ENCODE peak calls at places on chromosome 10, in ten cellular contexts. One of them, this sample, is unnamed.

GRCh38 chr10:125190414-125190813 is 30.1 kb upstream of the CTBP2 start:
- DNase-seq in upper lobe of left lung: no peak
- DNase-seq in lung: no peak
- DNase-seq in lower lobe of right lung: no peak
- DNase-seq in cardiac fibroblast: no peak
- DNase-seq in cardiac muscle cell: no peak
- DNase-seq in Calu3: no peak
- DNase-seq in heart left ventricle: no peak
- DNase-seq in stomach: no peak
- DNase-seq in heart right ventricle: no peak
- DNase-seq in this sample: no peak

GRCh38 chr10:21516270-21517131 is 9.0 kb downstream of the SKIDA1 start:
- DNase-seq in upper lobe of left lung: peak; percentile 94
- DNase-seq in lung: peak; percentile 62
- DNase-seq in lower lobe of right lung: peak; percentile 75
- DNase-seq in cardiac fibroblast: peak; percentile 67
- DNase-seq in cardiac muscle cell: peak; percentile 65
- DNase-seq in Calu3: peak; percentile 60
- DNase-seq in heart left ventricle: peak; percentile 63
- DNase-seq in stomach: peak; percentile 71
- DNase-seq in heart right ventricle: peak; percentile 66
- DNase-seq in this sample: no peak

GRCh38 chr10:78934499-78934898 is 134.3 kb upstream of the ZMIZ1 start:
- DNase-seq in upper lobe of left lung: no peak
- DNase-seq in lung: no peak
- DNase-seq in lower lobe of right lung: no peak
- DNase-seq in cardiac fibroblast: peak; percentile 21
- DNase-seq in cardiac muscle cell: no peak
- DNase-seq in Calu3: no peak
- DNase-seq in heart left ventricle: no peak
- DNase-seq in stomach: no peak
- DNase-seq in heart right ventricle: no peak
- DNase-seq in this sample: no peak

GRCh38 chr10:61342817-61343572 is 110.2 kb downstream of the TMEM26 start:
- DNase-seq in upper lobe of left lung: no peak
- DNase-seq in lung: no peak
- DNase-seq in lower lobe of right lung: no peak
- DNase-seq in cardiac fibroblast: no peak
- DNase-seq in cardiac muscle cell: no peak
- DNase-seq in Calu3: no peak
- DNase-seq in heart left ventricle: no peak
- DNase-seq in stomach: no peak
- DNase-seq in heart right ventricle: no peak
- DNase-seq in this sample: no peak

GRCh38 chr10:90224791-90225566 is 523.6 kb downstream of the KIF20B start:
- DNase-seq in upper lobe of left lung: no peak
- DNase-seq in lung: no peak
- DNase-seq in lower lobe of right lung: no peak
- DNase-seq in cardiac fibroblast: peak; percentile 5
- DNase-seq in cardiac muscle cell: no peak
- DNase-seq in Calu3: no peak
- DNase-seq in heart left ventricle: no peak
- DNase-seq in stomach: no peak
- DNase-seq in heart right ventricle: no peak
- DNase-seq in this sample: no peak

GRCh38 chr10:15146366-15146765 is 22.1 kb downstream of the NMT2 start:
- DNase-seq in upper lobe of left lung: no peak
- DNase-seq in lung: no peak
- DNase-seq in lower lobe of right lung: no peak
- DNase-seq in cardiac fibroblast: no peak
- DNase-seq in cardiac muscle cell: no peak
- DNase-seq in Calu3: no peak
- DNase-seq in heart left ventricle: no peak
- DNase-seq in stomach: no peak
- DNase-seq in heart right ventricle: no peak
- DNase-seq in this sample: no peak

GRCh38 chr10:103554488-103555320 is 61.2 kb downstream of the NEURL1 start:
- DNase-seq in upper lobe of left lung: peak; percentile 89
- DNase-seq in lung: no peak
- DNase-seq in lower lobe of right lung: peak; percentile 59
- DNase-seq in cardiac fibroblast: peak; percentile 35
- DNase-seq in cardiac muscle cell: peak; percentile 85
- DNase-seq in Calu3: no peak
- DNase-seq in heart left ventricle: peak; percentile 59
- DNase-seq in stomach: peak; percentile 31
- DNase-seq in heart right ventricle: peak; percentile 41
- DNase-seq in this sample: peak; percentile 76

GRCh38 chr10:60397792-60398191 is 8.1 kb upstream of the ANK3 start:
- DNase-seq in upper lobe of left lung: no peak
- DNase-seq in lung: no peak
- DNase-seq in lower lobe of right lung: no peak
- DNase-seq in cardiac fibroblast: peak; percentile 33
- DNase-seq in cardiac muscle cell: no peak
- DNase-seq in Calu3: no peak
- DNase-seq in heart left ventricle: no peak
- DNase-seq in stomach: no peak
- DNase-seq in heart right ventricle: no peak
- DNase-seq in this sample: no peak

DNA sequence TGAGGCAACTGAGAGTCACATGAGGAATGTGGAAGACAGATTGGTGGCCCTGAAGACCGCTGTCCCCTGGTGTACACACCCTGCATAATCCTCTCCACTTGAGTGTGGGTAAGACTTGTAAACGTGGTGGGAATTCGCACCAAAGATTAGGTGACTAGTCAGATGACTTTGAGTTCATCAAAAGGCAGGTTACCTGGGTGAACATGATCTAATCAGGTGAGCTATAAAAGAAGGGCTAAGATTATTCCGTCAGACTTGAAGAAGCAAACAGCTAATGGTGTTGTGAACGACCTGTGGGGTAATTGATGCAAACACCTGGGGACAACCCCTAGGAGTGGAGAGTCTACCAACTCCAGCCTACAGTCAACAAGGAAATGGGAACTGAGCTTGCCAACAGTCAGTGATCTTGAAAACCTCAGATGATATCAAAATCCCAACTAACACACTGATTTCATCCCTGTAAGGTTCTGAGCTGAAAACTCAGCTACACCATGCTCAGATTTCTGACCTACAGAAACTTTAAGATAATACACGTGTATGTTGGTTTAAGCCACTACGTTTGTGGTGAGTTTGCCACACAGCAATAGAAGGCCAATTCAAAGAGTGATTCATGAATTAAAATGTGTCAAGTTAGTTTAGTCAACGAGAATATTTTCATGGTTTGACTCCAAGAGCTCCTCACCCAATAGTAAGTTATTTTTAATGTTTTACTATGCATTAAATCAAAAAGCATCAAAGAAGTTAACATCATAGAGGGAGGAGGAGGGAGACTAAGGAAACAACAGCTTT is 16.7 kb downstream of the PRTFDC1 start:
- DNase-seq in upper lobe of left lung: no peak
- DNase-seq in lung: no peak
- DNase-seq in lower lobe of right lung: no peak
- DNase-seq in cardiac fibroblast: no peak
- DNase-seq in cardiac muscle cell: no peak
- DNase-seq in Calu3: no peak
- DNase-seq in heart left ventricle: no peak
- DNase-seq in stomach: no peak
- DNase-seq in heart right ventricle: no peak
- DNase-seq in this sample: no peak
- TF ChIP-seq CTCF in upper lobe of left lung: no peak
- TF ChIP-seq CTCF in lung: no peak
- TF ChIP-seq CTCF in lower lobe of right lung: no peak
- TF ChIP-seq CTCF in cardiac fibroblast: no peak
- TF ChIP-seq CTCF in cardiac muscle cell: no peak
- TF ChIP-seq CTCF in Calu3: no peak
- TF ChIP-seq CTCF in heart left ventricle: no peak
- TF ChIP-seq CTCF in stomach: no peak
- TF ChIP-seq CTCF in heart right ventricle: no peak
- TF ChIP-seq CTCF in this sample: no peak

GRCh38 chr10:127452568-127452967 is 96.5 kb upstream of the NPS start:
- DNase-seq in upper lobe of left lung: no peak
- DNase-seq in lung: no peak
- DNase-seq in lower lobe of right lung: no peak
- DNase-seq in cardiac fibroblast: no peak
- DNase-seq in cardiac muscle cell: no peak
- DNase-seq in Calu3: no peak
- DNase-seq in heart left ventricle: no peak
- DNase-seq in stomach: no peak
- DNase-seq in heart right ventricle: no peak
- DNase-seq in this sample: no peak

GRCh38 chr10:127458171-127458810 is 90.8 kb upstream of the NPS start:
- DNase-seq in upper lobe of left lung: no peak
- DNase-seq in lung: no peak
- DNase-seq in lower lobe of right lung: no peak
- DNase-seq in cardiac fibroblast: no peak
- DNase-seq in cardiac muscle cell: no peak
- DNase-seq in Calu3: no peak
- DNase-seq in heart left ventricle: no peak
- DNase-seq in stomach: no peak
- DNase-seq in heart right ventricle: no peak
- DNase-seq in this sample: no peak

GRCh38 chr10:127458829-127459228 is 90.3 kb upstream of the NPS start:
- DNase-seq in upper lobe of left lung: no peak
- DNase-seq in lung: no peak
- DNase-seq in lower lobe of right lung: no peak
- DNase-seq in cardiac fibroblast: no peak
- DNase-seq in cardiac muscle cell: no peak
- DNase-seq in Calu3: no peak
- DNase-seq in heart left ventricle: no peak
- DNase-seq in stomach: no peak
- DNase-seq in heart right ventricle: no peak
- DNase-seq in this sample: no peak

GRCh38 chr10:127453706-127454105 is 95.4 kb upstream of the NPS start:
- DNase-seq in upper lobe of left lung: no peak
- DNase-seq in lung: no peak
- DNase-seq in lower lobe of right lung: no peak
- DNase-seq in cardiac fibroblast: no peak
- DNase-seq in cardiac muscle cell: no peak
- DNase-seq in Calu3: no peak
- DNase-seq in heart left ventricle: no peak
- DNase-seq in stomach: no peak
- DNase-seq in heart right ventricle: no peak
- DNase-seq in this sample: no peak

DNA sequence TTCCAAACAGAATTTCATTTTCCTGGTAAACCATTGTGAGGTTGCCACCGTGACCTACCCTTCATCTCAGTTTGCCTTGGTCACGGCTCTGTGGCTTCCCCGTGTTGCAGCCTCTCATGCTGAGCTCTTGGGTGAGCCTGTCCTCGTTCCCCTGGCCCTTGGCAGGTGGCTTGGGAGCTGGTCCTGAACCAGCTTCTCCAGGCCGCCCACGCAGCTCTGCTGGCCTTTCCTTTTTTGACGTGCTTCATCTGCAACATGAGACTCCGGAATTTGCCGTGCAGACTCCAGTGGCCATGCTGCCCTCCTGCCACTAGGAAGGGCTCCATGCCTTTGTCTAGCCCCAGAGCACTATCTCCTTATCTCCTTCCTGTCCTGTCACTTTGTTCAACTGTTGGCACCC is 93.0 kb upstream of the NPS start:
- DNase-seq in upper lobe of left lung: no peak
- DNase-seq in lung: no peak
- DNase-seq in lower lobe of right lung: no peak
- DNase-seq in cardiac fibroblast: no peak
- DNase-seq in cardiac muscle cell: no peak
- DNase-seq in Calu3: no peak
- DNase-seq in heart left ventricle: no peak
- DNase-seq in stomach: no peak
- DNase-seq in heart right ventricle: no peak
- DNase-seq in this sample: no peak
- TF ChIP-seq CTCF in upper lobe of left lung: no peak
- TF ChIP-seq CTCF in lung: no peak
- TF ChIP-seq CTCF in lower lobe of right lung: no peak
- TF ChIP-seq CTCF in cardiac fibroblast: no peak
- TF ChIP-seq CTCF in cardiac muscle cell: no peak
- TF ChIP-seq CTCF in Calu3: no peak
- TF ChIP-seq CTCF in heart left ventricle: no peak
- TF ChIP-seq CTCF in stomach: no peak
- TF ChIP-seq CTCF in heart right ventricle: no peak
- TF ChIP-seq CTCF in this sample: no peak

DNA sequence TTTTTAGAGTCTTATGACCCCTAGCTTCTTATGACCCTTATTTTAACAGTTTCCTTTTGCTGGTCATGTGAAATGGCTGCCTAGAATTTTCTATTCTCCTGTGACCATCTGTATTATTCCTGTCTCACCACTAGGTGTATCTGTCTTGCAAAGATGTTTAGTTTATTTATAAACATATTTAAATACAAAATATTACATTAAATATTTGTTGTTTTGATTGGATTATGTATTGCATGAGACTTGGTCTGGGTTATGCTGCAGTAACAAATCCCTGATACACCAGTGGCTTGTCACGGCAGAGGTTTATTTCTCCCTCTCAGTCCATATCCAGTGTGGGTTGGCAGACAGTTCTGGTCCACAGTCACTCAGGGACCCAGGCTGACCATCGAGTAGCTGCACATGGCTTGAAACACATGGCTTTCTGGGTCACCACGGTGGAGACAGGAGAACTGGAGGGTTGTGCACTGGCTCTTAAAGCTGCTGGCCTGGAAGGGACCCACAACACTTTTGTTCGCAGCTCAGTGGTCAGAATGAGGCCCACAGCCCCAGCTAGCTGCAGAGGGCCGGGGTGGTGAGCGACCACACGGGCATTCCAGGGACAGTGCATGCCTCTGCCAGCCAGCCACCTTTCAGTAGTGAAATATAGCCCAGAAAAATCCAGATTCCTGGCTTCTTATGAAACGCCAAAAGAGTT is 7.4 kb downstream of the RASSF4 start:
- DNase-seq in upper lobe of left lung: no peak
- DNase-seq in lung: no peak
- DNase-seq in lower lobe of right lung: no peak
- DNase-seq in cardiac fibroblast: no peak
- DNase-seq in cardiac muscle cell: no peak
- DNase-seq in Calu3: no peak
- DNase-seq in heart left ventricle: no peak
- DNase-seq in stomach: no peak
- DNase-seq in heart right ventricle: no peak
- DNase-seq in this sample: peak; percentile 15
- TF ChIP-seq CTCF in upper lobe of left lung: no peak
- TF ChIP-seq CTCF in lung: no peak
- TF ChIP-seq CTCF in lower lobe of right lung: no peak
- TF ChIP-seq CTCF in cardiac fibroblast: peak; percentile 23
- TF ChIP-seq CTCF in cardiac muscle cell: peak; percentile 11
- TF ChIP-seq CTCF in Calu3: no peak
- TF ChIP-seq CTCF in heart left ventricle: peak; percentile 45
- TF ChIP-seq CTCF in stomach: no peak
- TF ChIP-seq CTCF in heart right ventricle: no peak
- TF ChIP-seq CTCF in this sample: peak; percentile 31

GRCh38 chr10:35257057-35257983 is 79.0 kb upstream of the CCNY start:
- DNase-seq in upper lobe of left lung: no peak
- DNase-seq in lung: no peak
- DNase-seq in lower lobe of right lung: no peak
- DNase-seq in cardiac fibroblast: no peak
- DNase-seq in cardiac muscle cell: no peak
- DNase-seq in Calu3: no peak
- DNase-seq in heart left ventricle: no peak
- DNase-seq in stomach: no peak
- DNase-seq in heart right ventricle: no peak
- DNase-seq in this sample: no peak

GRCh38 chr10:35246770-35247343 is 89.5 kb upstream of the CCNY start:
- DNase-seq in upper lobe of left lung: no peak
- DNase-seq in lung: no peak
- DNase-seq in lower lobe of right lung: no peak
- DNase-seq in cardiac fibroblast: no peak
- DNase-seq in cardiac muscle cell: no peak
- DNase-seq in Calu3: no peak
- DNase-seq in heart left ventricle: no peak
- DNase-seq in stomach: no peak
- DNase-seq in heart right ventricle: no peak
- DNase-seq in this sample: no peak

GRCh38 chr10:35251373-35252100 is 84.8 kb upstream of the CCNY start:
- DNase-seq in upper lobe of left lung: no peak
- DNase-seq in lung: no peak
- DNase-seq in lower lobe of right lung: no peak
- DNase-seq in cardiac fibroblast: no peak
- DNase-seq in cardiac muscle cell: no peak
- DNase-seq in Calu3: no peak
- DNase-seq in heart left ventricle: no peak
- DNase-seq in stomach: no peak
- DNase-seq in heart right ventricle: no peak
- DNase-seq in this sample: no peak
- TF ChIP-seq CTCF in upper lobe of left lung: no peak
- TF ChIP-seq CTCF in lung: no peak
- TF ChIP-seq CTCF in lower lobe of right lung: no peak
- TF ChIP-seq CTCF in cardiac fibroblast: no peak
- TF ChIP-seq CTCF in cardiac muscle cell: no peak
- TF ChIP-seq CTCF in Calu3: no peak
- TF ChIP-seq CTCF in heart left ventricle: no peak
- TF ChIP-seq CTCF in stomach: no peak
- TF ChIP-seq CTCF in heart right ventricle: no peak
- TF ChIP-seq CTCF in this sample: no peak

This sample was measured in CD14-positive monocyte.